ENCODE peak calls at places on chromosome 22, in five cellular contexts. I is GM12878, B is K562, E is transverse colon, C is heart left ventricle. U is an unnamed sample.

GRCh38 chr22:17563936-17564391 is 666 bp downstream of the SLC25A18 start:
- DNase-seq in I (no peak), E (peak; percentile 27), B (no peak), C (no peak), U (peak; percentile 77)

GRCh38 chr22:44731357-44731970 is 20.9 kb upstream of the ARHGAP8 start:
- DNase-seq in I (no peak), B (no peak), C (peak; percentile 20), E (no peak), U (no peak)

GRCh38 chr22:39173787-39174497 is 21.5 kb upstream of the CBX7 start:
- DNase-seq in B (no peak), C (no peak), I (no peak), E (peak; percentile 23), U (no peak)

GRCh38 chr22:44954113-44954512 is 55.7 kb downstream of the PHF21B start:
- DNase-seq in I (no peak), E (no peak), B (no peak), C (no peak), U (no peak)

GRCh38 chr22:26542831-26543230 is 30.6 kb upstream of the TFIP11 start:
- DNase-seq in B (no peak), E (no peak), C (no peak), I (no peak), U (no peak)

GRCh38 chr22:39306456-39307361 is 12.7 kb downstream of the RPL3 start:
- DNase-seq in I (no peak), E (peak; percentile 45), C (peak; percentile 66), B (peak; percentile 76), U (no peak)

GRCh38 chr22:33803371-33803770 is 116.9 kb downstream of the LARGE1 start:
- DNase-seq in B (no peak), C (no peak), E (no peak), I (no peak), U (no peak)

GRCh38 chr22:39278040-39278439 is 33.3 kb upstream of the PDGFB start:
- DNase-seq in I (no peak), B (no peak), E (no peak), C (peak; percentile 76), U (no peak)

GRCh38 chr22:45112136-45112879 is 51.4 kb upstream of the NUP50 start:
- DNase-seq in E (no peak), I (no peak), B (no peak), C (no peak), U (no peak)

GRCh38 chr22:18968011-18968749 is 32.1 kb upstream of the PRODH start:
- DNase-seq in B (peak; percentile 82), E (no peak), I (no peak), C (no peak), U (peak; percentile 46)

GRCh38 chr22:20055654-20056053 is 24.4 kb upstream of the DGCR8 start:
- DNase-seq in E (no peak), B (no peak), C (no peak), I (no peak), U (no peak)

GRCh38 chr22:17896552-17896951 is 122.3 kb upstream of the BID start:
- DNase-seq in E (no peak), C (peak; percentile 65), B (no peak), I (no peak), U (peak; percentile 74)

GRCh38 chr22:27937453-27937852 is 18.4 kb upstream of the PITPNB start:
- DNase-seq in E (no peak), I (no peak), B (no peak), C (no peak), U (no peak)

GRCh38 chr22:45584121-45584570 is 81.5 kb downstream of the FBLN1 start:
- DNase-seq in I (no peak), C (no peak), B (no peak), E (no peak), U (no peak)

GRCh38 chr22:41215926-41216325 is 10.8 kb downstream of the L3MBTL2 start:
- DNase-seq in B (no peak), C (no peak), E (no peak), I (no peak), U (no peak)

GRCh38 chr22:48263431-48263765 is 1500.9 kb downstream of the TBC1D22A start:
- DNase-seq in E (no peak), I (no peak), C (no peak), B (no peak), U (no peak)

GRCh38 chr22:27726726-27727449 is 74.7 kb downstream of the MN1 start:
- DNase-seq in C (peak; percentile 85), E (peak; percentile 28), I (no peak), B (peak; percentile 95), U (peak; percentile 60)

GRCh38 chr22:48647606-48648515 is 1179.8 kb downstream of the BRD1 start:
- DNase-seq in C (no peak), B (no peak), E (no peak), I (no peak), U (no peak)

GRCh38 chr22:38950527-38951111 is 6.8 kb upstream of the APOBEC3A start:
- DNase-seq in C (no peak), I (no peak), E (no peak), B (no peak), U (no peak)

GRCh38 chr22:43926349-43926710 is 2.7 kb downstream of the PNPLA3 start:
- DNase-seq in C (no peak), B (no peak), I (no peak), E (no peak), U (no peak)

GRCh38 chr22:30445438-30445936 is 19.9 kb downstream of the MTFP1 start:
- DNase-seq in I (no peak), B (no peak), E (no peak), C (no peak), U (no peak)
- H3K27ac ChIP-seq in I (no peak overlapping the region), B (no peak overlapping the region), E (no peak overlapping the region), C (no peak overlapping the region), U (no peak overlapping the region)

DNA sequence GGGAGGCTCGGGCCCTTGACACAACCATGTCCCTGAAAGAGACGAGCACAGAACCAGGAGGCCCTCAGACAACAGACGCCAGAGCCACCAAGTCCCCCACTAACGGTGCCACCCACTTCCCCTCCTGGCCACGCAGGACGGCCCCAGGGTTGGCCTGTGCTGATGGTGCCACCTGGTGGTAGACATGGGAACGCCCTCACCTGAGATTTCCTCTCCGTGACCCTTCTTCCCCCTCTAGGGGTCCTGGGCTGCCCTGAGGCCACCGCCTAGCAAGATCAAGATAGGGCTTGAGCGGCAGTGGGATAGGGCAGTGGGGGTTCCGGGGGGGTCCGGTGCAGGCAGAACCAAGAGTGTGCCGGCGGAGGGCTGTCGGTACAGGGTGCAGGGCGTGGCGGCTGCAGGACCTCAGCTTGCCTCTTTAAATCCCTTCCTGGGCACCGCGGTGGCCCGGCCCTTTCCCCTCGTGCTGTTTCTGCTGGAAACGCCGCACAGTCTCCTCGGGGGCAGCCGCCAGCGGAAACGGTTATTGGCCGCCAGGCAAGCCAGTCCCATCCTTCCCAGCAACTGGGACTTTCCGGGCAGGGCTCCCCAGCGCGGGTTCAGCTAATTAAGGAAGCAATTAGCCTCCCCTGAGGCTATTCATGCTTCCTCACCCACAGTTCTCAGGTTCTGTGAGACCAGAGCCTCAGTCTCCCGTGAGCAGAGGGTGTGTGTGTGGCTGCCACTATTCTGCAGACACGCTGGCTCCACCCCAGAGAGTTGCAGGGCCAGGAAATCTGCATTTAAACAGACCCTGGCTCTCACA is 5.5 kb upstream of the NFAM1 start:
- DNase-seq in C (peak; percentile 78), B (peak; percentile 75), E (peak; percentile 82), I (peak; percentile 84), U (peak; percentile 82)
- TF ChIP-seq POLR2A in C (no peak), B (no peak), E (no peak), I (no peak), U (no peak)

GRCh38 chr22:49774499-49775151 is 53.0 kb downstream of the BRD1 start:
- DNase-seq in I (no peak), B (no peak), C (no peak), E (no peak), U (no peak)
- H3K27ac ChIP-seq in I (no peak overlapping the region), B (no peak overlapping the region), C (no peak overlapping the region), E (no peak overlapping the region), U (no peak overlapping the region)

GRCh38 chr22:21938071-21938822 is 14.4 kb downstream of the PPM1F start:
- DNase-seq in C (peak; percentile 95), B (peak; percentile 100), I (peak; percentile 62), E (peak; percentile 96), U (peak; percentile 96)
- TF ChIP-seq POLR2A in C (peak; percentile 64), B (no peak), I (peak; percentile 85), E (peak; percentile 67), U (no peak)

GRCh38 chr22:49770454-49771265 is 57.0 kb downstream of the BRD1 start:
- DNase-seq in B (no peak), C (no peak), I (no peak), E (no peak), U (no peak)
- H3K27ac ChIP-seq in B (no peak overlapping the region), C (no peak overlapping the region), I (no peak overlapping the region), E (no peak overlapping the region), U (no peak overlapping the region)

DNA sequence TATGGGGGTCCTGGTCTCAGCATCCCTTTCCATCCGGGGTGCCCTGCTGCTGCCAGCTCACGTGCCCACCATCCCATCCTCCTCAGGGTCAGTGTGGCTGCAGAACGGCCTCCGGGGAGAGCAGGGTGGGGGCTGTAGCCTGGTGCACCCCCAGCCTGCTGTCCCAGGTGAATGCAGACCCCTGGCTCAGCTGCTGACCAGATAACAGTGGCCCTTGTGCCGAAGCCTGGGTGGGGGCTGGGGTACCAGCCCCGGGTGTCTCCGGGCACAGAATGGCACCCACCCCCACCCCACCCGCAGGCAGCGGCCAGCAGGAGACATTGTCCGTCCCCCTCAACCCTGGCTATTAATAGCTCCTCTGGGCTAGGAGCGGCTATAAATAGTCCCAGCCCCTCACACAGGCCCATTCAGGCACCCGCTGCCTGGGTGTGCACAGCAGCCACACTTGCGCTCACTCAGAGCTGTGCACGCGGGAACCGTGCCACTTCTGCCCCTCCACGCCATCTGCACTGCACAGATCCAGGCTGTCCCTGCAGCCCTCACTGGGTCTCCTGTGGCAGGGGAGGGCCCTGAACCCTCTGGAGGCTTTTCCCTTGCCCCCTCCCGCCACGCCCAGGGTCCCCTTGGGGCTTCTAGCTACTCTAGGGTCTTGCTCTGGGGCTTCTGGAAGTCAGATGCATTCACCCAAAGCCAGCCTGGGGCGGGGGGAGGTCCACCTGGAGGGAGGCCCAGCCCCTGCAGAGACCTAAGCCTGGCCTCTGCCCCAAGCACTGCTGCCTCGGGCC is 18.7 kb downstream of the CRELD2 start:
- DNase-seq in C (peak; percentile 84), E (no peak), I (no peak), B (no peak), U (no peak)
- TF ChIP-seq POLR2A in C (peak; percentile 59), E (no peak), I (no peak), B (no peak), U (no peak)

GRCh38 chr22:37762389-37762836 is 45.3 kb upstream of the GCAT start:
- DNase-seq in I (no peak), C (no peak), E (no peak), B (peak; percentile 73), U (no peak)
- H3K27ac ChIP-seq in I (no peak overlapping the region), C (no peak overlapping the region), E (no peak overlapping the region), B (peak overlapping the region; percentile 60), U (no peak overlapping the region)

DNA sequence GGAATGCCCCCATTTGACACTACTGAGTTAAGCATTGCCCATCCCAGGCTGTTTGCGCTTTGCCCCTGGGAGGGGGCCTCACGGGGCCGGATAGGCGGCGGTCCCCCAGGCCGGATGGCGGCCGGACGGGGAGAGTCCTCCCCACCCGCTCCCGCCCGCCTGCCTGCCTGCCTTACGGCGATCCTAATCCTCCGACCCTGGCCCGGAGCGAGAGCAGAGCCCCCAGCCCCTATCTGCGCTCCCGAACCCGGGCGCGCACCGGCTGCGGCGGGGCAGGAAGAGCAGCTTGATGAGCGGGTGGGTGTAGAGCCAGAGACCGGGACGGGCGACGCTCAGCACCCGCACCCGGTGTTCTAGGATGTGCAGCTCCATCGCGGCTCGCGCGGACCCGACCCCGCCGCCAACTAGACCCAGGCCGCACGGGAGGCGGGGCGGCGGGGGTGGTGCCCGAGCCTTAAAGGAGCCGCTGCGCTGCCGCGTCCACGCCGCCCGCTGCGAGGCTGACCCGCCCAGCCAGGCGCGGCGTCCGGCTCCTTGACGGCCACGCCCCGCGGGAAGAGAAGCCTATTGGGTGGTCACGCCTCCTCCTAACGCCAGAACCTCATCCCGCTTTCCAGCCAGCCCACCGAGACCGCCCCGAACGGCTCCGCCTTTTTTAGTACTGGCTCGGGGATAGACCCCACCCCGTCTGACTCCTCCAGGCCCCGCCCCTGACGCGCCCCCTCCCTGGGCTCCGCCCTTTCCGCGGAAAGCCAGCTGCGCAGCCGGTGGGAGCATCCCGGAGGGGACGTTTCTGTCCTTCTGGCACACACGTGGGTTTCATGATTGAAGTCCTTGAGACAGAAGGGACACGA is at the start of gene CASTOR1:
- DNase-seq in I (no peak), C (peak; percentile 100), E (peak; percentile 99), B (peak; percentile 96), U (peak; percentile 99)
- TF ChIP-seq POLR2A in I (no peak), C (peak; percentile 87), E (peak; percentile 59), B (no peak), U (peak; percentile 57)

U was measured in testis.